ENCODE peak calls at places on chromosomes 7 and 10, in six cellular contexts. X is GM23338, N is MM.1S, G is PC-9, F is HCT116, P is SK-N-SH. I is an unnamed sample.
A peak's percentile ranks its signal among the peaks of the same experiment; 100 is the strongest.

GRCh38 chr10:122537545-122537944 is 23.0 kb upstream of the DMBT1 start:
- DNase-seq in P (no peak), X (no peak), F (no peak), N (no peak), G (no peak), I (no peak)

GRCh38 chr10:30819306-30820190 is 190.0 kb upstream of the LYZL2 start:
- DNase-seq in P (peak; percentile 53), G (no peak), X (no peak), F (no peak), N (no peak), I (no peak)

GRCh38 chr10:60978287-60979115 is 34.5 kb upstream of the RHOBTB1 start:
- DNase-seq in P (no peak), X (no peak), N (no peak), F (peak; percentile 54), G (peak; percentile 88), I (no peak)

GRCh38 chr10:49115015-49115795 is at the start of gene VSTM4:
- DNase-seq in X (peak; percentile 61), F (no peak), N (no peak), P (peak; percentile 93), G (no peak), I (no peak)

GRCh38 chr7:55100172-55100961 is 81.5 kb downstream of the EGFR start:
- DNase-seq in F (no peak), P (no peak), N (no peak), G (no peak), X (no peak), I (no peak)

GRCh38 chr10:64170791-64171190 is 649.6 kb downstream of the REEP3 start:
- DNase-seq in X (no peak), P (no peak), G (no peak), F (no peak), N (no peak), I (no peak)

GRCh38 chr10:132199268-132199853 is 12.6 kb downstream of the DPYSL4 start:
- DNase-seq in F (no peak), P (peak; percentile 42), X (no peak), G (no peak), N (no peak), I (no peak)

GRCh38 chr7:152382244-152382643 is 53.6 kb downstream of the KMT2C start:
- DNase-seq in N (no peak), F (no peak), P (no peak), X (no peak), G (no peak), I (no peak)

GRCh38 chr10:60444494-60445064 is 54.9 kb upstream of the ANK3 start:
- DNase-seq in G (no peak), F (peak; percentile 18), P (no peak), X (peak; percentile 53), N (peak; percentile 31), I (peak; percentile 53)

GRCh38 chr10:24695452-24695851 is 28.2 kb downstream of the ARHGAP21 start:
- DNase-seq in F (no peak), G (no peak), X (no peak), N (no peak), P (no peak), I (no peak)

GRCh38 chr7:48139461-48139860 is 31.8 kb upstream of the ABCA13 start:
- DNase-seq in G (no peak), N (peak; percentile 17), P (no peak), F (peak; percentile 6), X (peak; percentile 70), I (no peak)

GRCh38 chr7:73865738-73866445 is 4.9 kb downstream of the TMEM270 start:
- DNase-seq in X (peak; percentile 69), N (peak; percentile 46), G (no peak), F (no peak), P (peak; percentile 85), I (peak; percentile 85)

GRCh38 chr10:111084346-111085255 is 7.8 kb downstream of the ADRA2A start:
- DNase-seq in X (no peak), N (no peak), G (no peak), F (no peak), P (no peak), I (no peak)

GRCh38 chr7:2066251-2066919 is 166.4 kb downstream of the MAD1L1 start:
- DNase-seq in N (no peak), G (no peak), P (peak; percentile 96), X (no peak), F (no peak), I (no peak)

GRCh38 chr10:110310741-110311140 is 6.0 kb upstream of the SMNDC1 start:
- DNase-seq in X (no peak), F (no peak), P (no peak), G (no peak), N (no peak), I (no peak)

GRCh38 chr10:110746254-110746826 is 102.2 kb downstream of the RBM20 start:
- DNase-seq in X (peak; percentile 85), N (peak; percentile 50), G (peak; percentile 68), P (peak; percentile 71), F (peak; percentile 63), I (peak; percentile 70)

GRCh38 chr7:19210883-19211282 is 65.7 kb upstream of the FERD3L start:
- DNase-seq in X (no peak), N (no peak), G (no peak), P (no peak), F (no peak), I (no peak)

GRCh38 chr7:2156756-2157472 is 75.8 kb downstream of the MAD1L1 start:
- DNase-seq in N (no peak), X (no peak), P (no peak), G (no peak), F (no peak), I (no peak)

GRCh38 chr7:2719007-2719406 is 31.0 kb downstream of the AMZ1 start:
- DNase-seq in X (peak; percentile 78), F (no peak), P (peak; percentile 89), N (no peak), G (no peak), I (peak; percentile 70)

DNA sequence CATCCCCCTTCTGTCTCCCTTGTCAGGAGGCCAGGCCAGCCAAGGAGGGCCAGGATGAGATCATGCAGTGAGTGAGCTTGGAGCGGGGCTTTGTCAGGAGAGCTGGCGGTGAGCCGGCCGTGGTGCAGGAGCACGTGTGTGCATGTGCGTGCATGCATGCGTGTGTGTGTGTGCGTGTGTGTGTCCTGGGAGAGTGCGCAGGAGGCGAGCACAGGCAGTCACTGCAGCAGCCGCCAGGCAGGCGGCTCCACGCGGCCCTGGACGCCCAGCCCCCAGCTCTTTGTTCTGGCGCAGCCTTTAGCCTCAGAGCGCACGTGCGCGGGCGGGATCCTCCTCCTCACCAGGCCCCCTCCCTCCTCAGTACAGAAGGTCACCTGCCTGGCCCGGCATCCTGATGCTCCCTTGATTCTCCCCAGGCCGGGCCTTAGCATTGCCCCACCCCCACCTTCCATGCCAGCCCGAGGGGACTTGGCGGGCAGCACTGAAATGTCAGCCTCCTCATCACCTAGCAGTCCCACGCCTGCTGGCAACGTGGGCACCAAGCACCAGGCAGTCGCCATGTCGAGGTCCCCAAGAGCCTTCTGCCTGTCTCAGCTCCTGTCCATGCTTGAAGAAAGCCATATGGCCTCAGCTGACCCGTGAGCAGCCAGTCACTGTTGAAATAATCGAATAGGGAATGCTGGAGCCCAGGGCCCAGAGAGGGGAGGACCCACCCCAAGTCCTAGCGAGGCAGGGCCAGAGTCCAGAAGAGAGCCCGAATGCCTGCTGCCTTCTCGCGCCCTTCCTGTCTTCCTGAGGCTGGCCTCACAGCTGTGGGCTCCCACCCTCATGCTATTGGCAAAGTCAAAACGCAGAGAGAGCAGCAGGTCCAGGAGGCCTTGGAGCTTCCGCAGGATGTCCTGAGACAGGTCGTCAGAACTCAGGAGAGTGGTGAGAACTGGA is 125.9 kb upstream of the PPIF start:
- DNase-seq in F (no peak), N (no peak), X (peak; percentile 82), P (peak; percentile 84), G (no peak), I (no peak)
- H3K4me3 ChIP-seq in F (no peak overlapping the region), N (no peak overlapping the region), X (no peak overlapping the region), P (no peak overlapping the region), G (no peak overlapping the region), I (no peak overlapping the region)

DNA sequence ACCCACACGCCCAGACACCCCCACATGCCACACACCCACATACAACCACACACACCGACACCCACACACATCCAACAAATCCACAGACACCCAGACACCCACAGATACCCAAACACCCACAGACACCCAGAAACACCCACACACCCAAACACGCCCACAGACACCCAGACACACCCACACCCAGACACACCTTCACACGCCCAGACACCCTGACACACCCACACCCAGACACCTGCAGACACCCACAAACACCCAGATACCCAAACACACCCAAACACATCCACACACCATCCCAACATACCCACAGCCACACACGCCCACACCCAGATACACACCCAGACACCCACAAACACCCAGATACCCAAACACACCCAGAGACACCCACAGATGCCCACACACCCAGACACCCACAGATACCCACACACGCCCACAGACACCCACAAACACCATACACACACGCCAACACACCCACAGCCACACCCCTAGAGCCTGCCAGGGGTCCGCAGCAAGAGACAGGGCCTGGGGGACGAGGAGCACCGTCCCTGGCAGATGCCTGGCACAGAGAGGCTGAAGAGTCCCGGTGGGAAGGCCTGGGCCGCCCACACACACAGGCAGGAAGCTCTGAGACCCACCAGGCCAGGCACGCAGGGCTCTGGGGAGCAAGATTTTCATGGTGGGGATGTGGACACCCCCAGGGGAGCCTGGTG is 28.5 kb downstream of the CYP2W1 start:
- DNase-seq in G (no peak), X (no peak), N (no peak), F (no peak), P (no peak), I (no peak)
- H3K9me2 ChIP-seq in G (no peaks in the 10 kb centered on the region), X (no peaks in the 10 kb centered on the region), N (no peaks in the 10 kb centered on the region), F (no peaks in the 10 kb centered on the region), P (no peaks in the 10 kb centered on the region), I (no peaks in the 10 kb centered on the region)

DNA sequence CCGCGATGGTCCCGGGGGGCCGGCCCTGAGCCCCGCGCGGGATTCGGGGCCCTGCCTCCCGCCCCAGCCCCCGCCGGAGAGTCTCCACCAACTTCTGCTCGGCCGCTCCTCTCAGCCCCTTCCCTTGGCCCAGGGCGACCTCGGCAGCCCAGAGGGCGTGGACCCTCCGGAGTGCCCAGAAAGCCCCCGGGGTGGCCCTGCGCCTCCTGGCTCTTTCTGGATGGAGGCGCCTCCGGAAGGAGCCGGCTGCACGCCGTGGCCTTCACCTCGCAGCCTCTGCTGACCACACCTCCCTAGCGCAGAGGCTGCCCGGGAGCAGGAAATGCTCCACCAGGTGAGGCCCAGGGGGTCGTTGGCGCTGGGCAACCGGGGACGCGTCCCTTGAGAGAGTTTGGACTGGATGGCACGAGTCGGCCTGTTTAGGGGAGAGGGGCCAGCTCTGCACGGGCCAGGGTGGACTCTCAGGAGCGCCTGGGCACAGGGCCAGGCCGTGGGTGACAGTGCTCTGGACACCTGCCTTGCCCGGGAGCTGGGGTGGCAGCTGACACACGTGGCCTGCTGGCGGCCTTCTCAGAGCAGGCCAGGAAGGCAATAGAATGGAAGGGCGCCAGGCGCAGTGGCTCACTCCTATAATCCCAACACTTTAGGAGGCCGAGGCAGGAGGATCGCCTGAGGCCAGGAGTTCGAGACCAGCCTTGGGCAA is 594 bp downstream of the ZNF853 start:
- DNase-seq in N (no peak), G (peak; percentile 52), P (peak; percentile 83), X (peak; percentile 81), F (no peak), I (no peak)
- H3K36me3 ChIP-seq in N (no peaks in the 10 kb centered on the region), G (no peaks in the 10 kb centered on the region), P (no peaks in the 10 kb centered on the region), X (no peaks in the 10 kb centered on the region), F (no peaks in the 10 kb centered on the region), I (no peaks in the 10 kb centered on the region)

GRCh38 chr10:80126876-80127275 is 5.7 kb upstream of the PLAC9 start:
- DNase-seq in P (no peak), X (peak; percentile 35), F (no peak), N (no peak), G (no peak), I (no peak)

GRCh38 chr10:80132299-80133139 is at the start of gene PLAC9:
- DNase-seq in F (no peak), N (no peak), X (peak; percentile 73), G (no peak), P (peak; percentile 83), I (no peak)

GRCh38 chr10:80133221-80133620 is 691 bp downstream of the PLAC9 start:
- DNase-seq in P (no peak), N (no peak), X (peak; percentile 24), F (no peak), G (no peak), I (no peak)

GRCh38 chr10:80136134-80136571 is 3.6 kb downstream of the PLAC9 start:
- DNase-seq in P (no peak), G (no peak), F (no peak), X (peak; percentile 34), N (no peak), I (no peak)

GRCh38 chr10:80131499-80131901 is 1.0 kb upstream of the PLAC9 start:
- DNase-seq in P (no peak), X (peak; percentile 76), F (no peak), N (no peak), G (peak; percentile 73), I (no peak)
- H3K4me3 ChIP-seq in P (no peak overlapping the region), X (no peak overlapping the region), F (no peak overlapping the region), N (no peak overlapping the region), G (no peak overlapping the region), I (no peak overlapping the region)